ENCODE peak calls at places on chromosomes 2 and 18, in seven cellular contexts. G, B, J, R, A, D and F are unnamed samples.

GRCh38 chr2:85168984-85169383 is 35.8 kb downstream of the TCF7L1 start:
- DNase-seq in G (no peak), D (no peak), R (no peak), J (no peak), B (no peak), A (no peak), F (no peak)

GRCh38 chr2:177169810-177170514 is 42.6 kb upstream of the HNRNPA3 start:
- DNase-seq in R (no peak), G (no peak), B (no peak), J (no peak), D (no peak), A (no peak), F (peak; percentile 80)

GRCh38 chr2:236025892-236026291 is 142.3 kb downstream of the GBX2 start:
- DNase-seq in D (no peak), A (no peak), B (no peak), R (no peak), G (no peak), J (no peak), F (no peak)

GRCh38 chr2:64645014-64645418 is 8.7 kb downstream of the SERTAD2 start:
- DNase-seq in R (no peak), B (peak; percentile 82), D (peak; percentile 78), J (peak; percentile 74), A (peak; percentile 62), G (peak; percentile 39), F (no peak)

GRCh38 chr2:29753676-29754444 is 167.5 kb downstream of the ALK start:
- DNase-seq in A (peak; percentile 38), B (no peak), J (no peak), D (no peak), G (no peak), R (no peak), F (no peak)

GRCh38 chr2:144268036-144268678 is 251.8 kb downstream of the ZEB2 start:
- DNase-seq in R (no peak), J (no peak), A (no peak), G (no peak), B (no peak), D (no peak), F (no peak)

GRCh38 chr18:58097127-58097906 is 53.3 kb downstream of the NEDD4L start:
- DNase-seq in D (no peak), G (no peak), R (no peak), A (no peak), B (peak; percentile 14), J (peak; percentile 48), F (peak; percentile 60)

GRCh38 chr18:51195602-51196115 is 1.8 kb downstream of the MEX3C start:
- DNase-seq in D (no peak), G (peak; percentile 64), R (no peak), A (peak; percentile 18), J (peak; percentile 43), B (peak; percentile 45), F (no peak)

GRCh38 chr18:11522992-11523391 is 86.4 kb upstream of the SLC35G4 start:
- DNase-seq in A (no peak), R (no peak), J (no peak), G (no peak), D (no peak), B (no peak), F (no peak)

GRCh38 chr18:26832302-26832701 is 33.2 kb downstream of the AQP4 start:
- DNase-seq in B (no peak), R (no peak), G (no peak), D (no peak), A (no peak), J (no peak), F (no peak)

GRCh38 chr2:159211447-159212396 is 74.8 kb downstream of the WDSUB1 start:
- DNase-seq in B (no peak), J (no peak), G (no peak), R (no peak), A (no peak), D (peak; percentile 35), F (no peak)

GRCh38 chr2:183996825-183997823 is 601.2 kb upstream of the ZNF804A start:
- DNase-seq in B (no peak), G (no peak), J (peak; percentile 81), D (no peak), R (no peak), A (peak; percentile 57), F (no peak)

GRCh38 chr2:168992026-168992425 is 39.1 kb downstream of the ABCB11 start:
- DNase-seq in J (no peak), D (no peak), A (no peak), G (no peak), B (no peak), R (no peak), F (no peak)

GRCh38 chr18:2180586-2180985 is 390.7 kb downstream of the METTL4 start:
- DNase-seq in G (no peak), B (no peak), R (no peak), D (no peak), J (no peak), A (no peak), F (no peak)

GRCh38 chr2:26182887-26183630 is 10.2 kb downstream of the GAREM2 start:
- DNase-seq in D (no peak), R (no peak), J (no peak), G (no peak), A (no peak), B (no peak), F (no peak)
- H3K4me1 ChIP-seq in D (peaks cover 8% of the 10 kb centered on the region), R (peaks cover 17% of the 10 kb centered on the region), J (peaks cover 25% of the 10 kb centered on the region), G (peaks cover 14% of the 10 kb centered on the region), A (peaks cover 5% of the 10 kb centered on the region), B (no peaks in the 10 kb centered on the region), F (peaks cover 6% of the 10 kb centered on the region)

GRCh38 chr2:45180784-45181183 is 171.5 kb upstream of the SIX2 start:
- DNase-seq in B (peak; percentile 76), D (no peak), G (no peak), A (no peak), R (no peak), J (no peak), F (no peak)
- H3K4me1 ChIP-seq in B (no peaks in the 10 kb centered on the region), D (no peaks in the 10 kb centered on the region), G (no peaks in the 10 kb centered on the region), A (no peaks in the 10 kb centered on the region), R (no peaks in the 10 kb centered on the region), J (no peaks in the 10 kb centered on the region), F (no peaks in the 10 kb centered on the region)

GRCh38 chr2:240250150-240250984 is 109.9 kb upstream of the OTOS start:
- DNase-seq in J (no peak), B (no peak), D (peak; percentile 52), G (no peak), R (no peak), A (no peak), F (peak; percentile 36)
- H3K4me1 ChIP-seq in J (peaks cover 48% of the 10 kb centered on the region), B (no peaks in the 10 kb centered on the region), D (peaks cover 27% of the 10 kb centered on the region), G (no peaks in the 10 kb centered on the region), R (peaks cover 27% of the 10 kb centered on the region), A (peaks cover 34% of the 10 kb centered on the region), F (peaks cover 26% of the 10 kb centered on the region)

GRCh38 chr2:43125090-43125998 is 101.1 kb downstream of the ZFP36L2 start:
- DNase-seq in A (no peak), B (no peak), R (no peak), J (no peak), G (no peak), D (no peak), F (no peak)
- H3K4me1 ChIP-seq in A (no peaks in the 10 kb centered on the region), B (peaks cover 8% of the 10 kb centered on the region), R (peaks cover 24% of the 10 kb centered on the region), J (peaks cover 3% of the 10 kb centered on the region), G (peaks cover 72% of the 10 kb centered on the region), D (peaks cover 17% of the 10 kb centered on the region), F (peaks cover 38% of the 10 kb centered on the region)

GRCh38 chr2:218229851-218230250 is 12.9 kb downstream of the ARPC2 start:
- DNase-seq in B (peak; percentile 50), R (no peak), J (no peak), G (no peak), A (no peak), D (no peak), F (no peak)

GRCh38 chr2:218226903-218227302 is 9.9 kb downstream of the ARPC2 start:
- DNase-seq in D (no peak), J (no peak), A (no peak), G (no peak), R (no peak), B (no peak), F (no peak)

GRCh38 chr2:218230882-218231281 is 13.9 kb downstream of the ARPC2 start:
- DNase-seq in J (peak; percentile 66), D (no peak), A (no peak), G (peak; percentile 37), R (no peak), B (peak; percentile 46), F (no peak)

GRCh38 chr2:218229239-218229638 is 12.2 kb downstream of the ARPC2 start:
- DNase-seq in D (no peak), R (no peak), J (no peak), G (peak; percentile 49), B (peak; percentile 90), A (no peak), F (no peak)

DNA sequence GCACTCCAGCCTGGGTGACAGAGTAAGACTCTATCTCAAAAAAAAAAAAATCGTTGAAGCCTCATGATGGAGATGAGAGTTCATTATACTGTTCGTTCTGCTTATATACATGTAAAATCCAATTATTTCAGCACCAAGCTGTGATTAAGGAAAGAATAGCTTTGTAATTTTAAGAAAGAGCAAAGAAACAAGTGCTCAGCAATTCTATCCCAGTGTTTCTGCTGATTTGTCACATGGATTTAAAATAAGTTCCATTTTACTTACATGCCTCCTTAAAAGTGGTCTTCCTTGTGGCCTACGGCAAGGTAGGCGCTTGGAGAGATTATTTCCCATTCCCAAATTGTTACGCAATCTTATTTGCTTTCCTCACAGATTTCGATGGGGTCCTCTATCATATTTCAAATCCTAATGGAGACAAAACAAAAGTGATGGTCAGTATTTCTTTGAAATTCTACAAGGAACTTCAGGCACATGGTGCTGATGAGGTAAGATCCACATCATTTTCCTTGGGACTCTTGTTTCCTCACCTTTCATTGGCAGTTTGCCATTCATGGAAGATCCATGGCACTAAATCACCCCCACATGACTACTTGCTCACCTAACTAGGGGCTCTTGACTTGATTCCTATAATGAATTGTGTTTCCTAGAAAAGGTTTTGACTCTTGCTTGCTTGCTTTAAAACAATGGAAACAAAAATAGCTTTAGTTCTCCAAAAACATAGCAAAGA is 11.5 kb downstream of the ARPC2 start:
- DNase-seq in D (no peak), B (peak; percentile 39), J (no peak), A (no peak), G (no peak), R (no peak), F (no peak)
- H3K4me1 ChIP-seq in D (peaks cover 41% of the 10 kb centered on the region), B (peaks cover 18% of the 10 kb centered on the region), J (peaks cover 39% of the 10 kb centered on the region), A (no peaks in the 10 kb centered on the region), G (peaks cover 71% of the 10 kb centered on the region), R (peaks cover 65% of the 10 kb centered on the region), F (peaks cover 67% of the 10 kb centered on the region)

GRCh38 chr2:134401789-134402188 is 147.9 kb downstream of the MGAT5 start:
- DNase-seq in D (no peak), J (no peak), B (no peak), A (peak; percentile 43), R (no peak), G (no peak), F (no peak)
- H3K4me1 ChIP-seq in D (peaks cover 13% of the 10 kb centered on the region), J (peaks cover 28% of the 10 kb centered on the region), B (no peaks in the 10 kb centered on the region), A (peaks cover 4% of the 10 kb centered on the region), R (peaks cover 58% of the 10 kb centered on the region), G (no peaks in the 10 kb centered on the region), F (peaks cover 15% of the 10 kb centered on the region)

GRCh38 chr2:98608118-98608961 is at the start of the genes COA5 and UNC50:
- DNase-seq in A (peak; percentile 85), B (peak; percentile 95), G (peak; percentile 89), R (peak; percentile 95), J (peak; percentile 89), D (peak; percentile 91), F (peak; percentile 95)
- H3K4me1 ChIP-seq in A (no peaks in the 10 kb centered on the region), B (peaks cover 15% of the 10 kb centered on the region), G (peaks cover 48% of the 10 kb centered on the region), R (peaks cover 43% of the 10 kb centered on the region), J (peaks cover 40% of the 10 kb centered on the region), D (peaks cover 59% of the 10 kb centered on the region), F (peaks cover 54% of the 10 kb centered on the region)

GRCh38 chr2:68391869-68392268 is 26.8 kb downstream of the PLEK start:
- DNase-seq in A (peak; percentile 15), G (no peak), J (no peak), B (no peak), R (no peak), D (no peak), F (no peak)
- H3K4me1 ChIP-seq in A (no peaks in the 10 kb centered on the region), G (peaks cover 18% of the 10 kb centered on the region), J (no peaks in the 10 kb centered on the region), B (peaks cover 3% of the 10 kb centered on the region), R (peaks cover 18% of the 10 kb centered on the region), D (no peaks in the 10 kb centered on the region), F (peaks cover 9% of the 10 kb centered on the region)

GRCh38 chr18:35463050-35463449 is 34.7 kb downstream of the INO80C start:
- DNase-seq in R (no peak), B (peak; percentile 79), D (peak; percentile 75), G (no peak), J (no peak), A (peak; percentile 80), F (no peak)
- H3K4me1 ChIP-seq in R (peaks cover 84% of the 10 kb centered on the region), B (no peaks in the 10 kb centered on the region), D (peaks cover 15% of the 10 kb centered on the region), G (no peaks in the 10 kb centered on the region), J (no peaks in the 10 kb centered on the region), A (peaks cover 19% of the 10 kb centered on the region), F (peaks cover 34% of the 10 kb centered on the region)